ENCODE peak calls at places on chromosomes 16 and 17, in four cellular contexts. K is A549, H is WTC11, G is K562. V is an unnamed sample.

GRCh38 chr16:67942200-67942509 is 1.8 kb downstream of the LCAT start:
- DNase-seq in K (peak; percentile 66), H (peak; percentile 78), G (peak; percentile 50), V (peak; percentile 61)

GRCh38 chr17:45293413-45294211 is 23.2 kb downstream of the MAP3K14 start:
- DNase-seq in K (peak; percentile 93), H (no peak), G (peak; percentile 28), V (peak; percentile 58)

GRCh38 chr16:13940397-13940933 is 20.5 kb downstream of the ERCC4 start:
- DNase-seq in K (no peak), H (no peak), G (no peak), V (peak; percentile 41)

GRCh38 chr16:79599256-79599836 is 1.2 kb downstream of the MAF start:
- DNase-seq in K (peak; percentile 16), H (peak; percentile 38), G (no peak), V (no peak)

GRCh38 chr17:37699285-37699973 is 45.4 kb downstream of the HNF1B start:
- DNase-seq in K (no peak), H (no peak), G (no peak), V (no peak)

GRCh38 chr16:52721331-52721730 is 174.4 kb upstream of the TOX3 start:
- DNase-seq in K (no peak), H (no peak), G (no peak), V (no peak)

GRCh38 chr17:78896091-78896833 is 6.7 kb downstream of the CEP295NL start:
- DNase-seq in K (no peak), H (no peak), G (no peak), V (no peak)

GRCh38 chr17:74059471-74059870 is 144.0 kb upstream of the RPL38 start:
- DNase-seq in K (no peak), H (no peak), G (no peak), V (no peak)

GRCh38 chr17:77822302-77823030 is 136.0 kb upstream of the TNRC6C start:
- DNase-seq in K (no peak), H (no peak), G (no peak), V (no peak)

GRCh38 chr17:28950017-28950751 is 1.1 kb downstream of the PHF12 start:
- DNase-seq in K (peak; percentile 48), H (peak; percentile 66), G (peak; percentile 41), V (peak; percentile 25)

GRCh38 chr17:33202011-33202410 is 91.1 kb downstream of the ASIC2 start:
- DNase-seq in K (no peak), H (peak; percentile 35), G (no peak), V (no peak)

GRCh38 chr17:75135946-75136345 is 4.4 kb upstream of the NT5C start:
- DNase-seq in K (no peak), H (no peak), G (no peak), V (no peak)

GRCh38 chr17:45143767-45144198 is 4.5 kb upstream of the HEXIM1 start:
- DNase-seq in K (no peak), H (peak; percentile 64), G (peak; percentile 51), V (no peak)

GRCh38 chr17:11506635-11507034 is 91.6 kb upstream of the DNAH9 start:
- DNase-seq in K (no peak), H (peak; percentile 13), G (no peak), V (peak; percentile 5)

GRCh38 chr16:8996891-8997290 is 33.2 kb upstream of the USP7 start:
- DNase-seq in K (no peak), H (no peak), G (peak; percentile 66), V (peak; percentile 50)

GRCh38 chr17:57782051-57782490 is 37.0 kb upstream of the CCDC182 start:
- DNase-seq in K (no peak), H (no peak), G (no peak), V (no peak)

GRCh38 chr17:59848778-59849177 is 44.0 kb downstream of the TUBD1 start:
- DNase-seq in K (no peak), H (no peak), G (no peak), V (peak; percentile 75)

GRCh38 chr17:1504866-1505265 is 11.5 kb downstream of the INPP5K start:
- DNase-seq in K (no peak), H (no peak), G (no peak), V (no peak)

GRCh38 chr17:4485676-4486646 is 12.7 kb upstream of the SPNS2 start:
- DNase-seq in K (no peak), H (no peak), G (no peak), V (no peak)

GRCh38 chr16:81973737-81974136 is 37.5 kb downstream of the SDR42E1 start:
- DNase-seq in K (no peak), H (peak; percentile 26), G (no peak), V (no peak)

GRCh38 chr16:71367243-71367976 is 8.9 kb downstream of the CALB2 start:
- DNase-seq in K (peak; percentile 78), H (peak; percentile 92), G (peak; percentile 75), V (peak; percentile 55)

DNA sequence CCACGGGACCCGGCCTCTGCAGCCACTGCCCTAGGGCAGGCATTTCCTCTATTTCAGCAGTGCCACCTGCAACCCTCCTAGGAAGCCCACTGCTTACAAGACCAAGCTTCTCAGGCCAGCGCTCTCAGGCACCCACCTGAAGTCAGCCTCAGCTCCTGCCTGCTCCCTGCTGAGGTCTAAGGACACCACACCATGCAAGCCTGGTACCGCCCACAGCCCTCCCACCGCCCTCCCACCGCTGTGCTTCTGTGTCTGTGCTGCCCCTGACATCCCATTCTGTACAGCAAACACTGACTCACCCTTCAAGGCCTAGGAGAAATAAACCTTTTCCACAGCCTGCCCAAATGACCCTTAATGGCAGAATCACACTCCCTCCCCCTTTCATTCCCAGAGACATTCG is 6.3 kb downstream of the CLUH start:
- DNase-seq in K (no peak), H (no peak), G (no peak), V (peak; percentile 25)
- TF ChIP-seq ESRRA in K (no peak), H (no peak), G (no peak), V (no peak)

GRCh38 chr16:2468142-2468724 is 2.9 kb upstream of the NTN3 start:
- DNase-seq in K (peak; percentile 23), H (peak; percentile 37), G (no peak), V (no peak)
- TF ChIP-seq ESRRA in K (no peak), H (no peak), G (no peak), V (no peak)

GRCh38 chr16:3012246-3012645 is 477 bp upstream of the CLDN9 start:
- DNase-seq in K (no peak), H (peak; percentile 76), G (no peak), V (no peak)
- TF ChIP-seq ESRRA in K (no peak), H (no peak), G (no peak), V (no peak)

DNA sequence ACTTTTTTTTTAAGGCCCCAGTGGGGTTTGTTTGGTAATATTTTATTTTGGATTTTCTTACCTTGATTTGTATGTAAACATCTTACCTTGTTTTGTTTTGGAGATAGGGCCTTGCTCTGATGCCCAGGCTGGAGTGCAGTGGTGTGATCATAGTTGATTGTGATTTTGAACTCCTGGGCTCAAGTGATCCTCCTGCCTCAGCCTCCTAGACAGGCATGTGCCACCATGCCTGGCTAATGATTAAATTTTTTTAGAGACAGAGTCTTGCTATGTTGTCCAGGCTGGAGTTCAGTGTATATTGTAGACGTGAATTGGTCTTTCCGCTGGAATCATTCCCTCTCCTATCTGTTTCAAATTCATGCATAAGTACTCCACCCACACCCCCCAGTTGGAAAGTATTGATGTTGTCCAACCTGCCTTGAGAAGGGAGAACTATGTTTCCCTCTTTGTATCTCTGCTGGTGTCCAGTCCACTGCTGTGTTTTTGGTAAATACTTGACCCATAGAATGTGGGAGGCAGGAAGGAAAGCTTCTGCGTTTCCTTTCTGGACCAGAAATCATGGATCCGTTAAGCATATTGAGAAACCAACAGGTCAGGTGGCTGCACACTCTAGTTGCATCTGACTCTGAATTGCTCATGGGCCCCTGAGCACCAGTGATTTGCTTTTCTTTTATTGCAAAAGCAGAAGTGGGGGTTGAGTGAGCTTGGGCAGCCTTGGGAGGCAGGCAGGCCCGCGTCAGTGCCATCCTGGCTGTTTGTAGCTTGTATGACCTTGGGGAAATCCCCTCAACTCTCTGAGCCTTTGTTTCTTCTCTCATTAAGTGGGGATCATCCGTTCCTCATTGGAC is 25.0 kb downstream of the RMI2 start:
- DNase-seq in K (no peak), H (no peak), G (no peak), V (peak; percentile 78)
- TF ChIP-seq ESRRA in K (no peak), H (no peak), G (no peak), V (no peak)

GRCh38 chr17:6558932-6559752 is 2.8 kb upstream of the PITPNM3 start:
- DNase-seq in K (no peak), H (no peak), G (no peak), V (no peak)
- TF ChIP-seq ESRRA in K (no peak), H (no peak), G (no peak), V (no peak)

DNA sequence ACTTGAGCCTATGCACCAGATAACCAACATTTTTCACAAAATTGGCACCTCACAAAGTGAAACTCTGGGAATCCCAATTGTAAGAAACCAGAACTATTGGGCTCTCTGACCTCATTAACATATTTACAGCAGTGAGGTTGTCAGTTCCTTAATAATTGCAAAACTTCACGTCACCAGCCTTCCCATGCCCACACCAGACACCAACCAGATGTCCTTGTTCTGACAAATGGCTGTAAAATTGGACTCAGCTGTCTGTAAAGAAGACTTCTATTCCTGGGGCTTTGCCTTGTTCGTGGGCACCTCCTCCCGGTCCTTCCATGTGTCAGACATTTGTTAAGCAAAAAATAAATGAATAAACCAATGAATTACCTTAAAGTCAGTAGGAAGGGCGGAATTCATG is 284.2 kb upstream of the CDH11 start:
- DNase-seq in K (no peak), H (no peak), G (no peak), V (no peak)
- TF ChIP-seq ESRRA in K (no peak), H (no peak), G (no peak), V (no peak)

GRCh38 chr17:68759343-68760140 is 158.4 kb upstream of the FAM20A start:
- DNase-seq in K (peak; percentile 95), H (peak; percentile 84), G (peak; percentile 86), V (peak; percentile 91)
- TF ChIP-seq ESRRA in K (no peak), H (no peak), G (no peak), V (peak; percentile 86)

DNA sequence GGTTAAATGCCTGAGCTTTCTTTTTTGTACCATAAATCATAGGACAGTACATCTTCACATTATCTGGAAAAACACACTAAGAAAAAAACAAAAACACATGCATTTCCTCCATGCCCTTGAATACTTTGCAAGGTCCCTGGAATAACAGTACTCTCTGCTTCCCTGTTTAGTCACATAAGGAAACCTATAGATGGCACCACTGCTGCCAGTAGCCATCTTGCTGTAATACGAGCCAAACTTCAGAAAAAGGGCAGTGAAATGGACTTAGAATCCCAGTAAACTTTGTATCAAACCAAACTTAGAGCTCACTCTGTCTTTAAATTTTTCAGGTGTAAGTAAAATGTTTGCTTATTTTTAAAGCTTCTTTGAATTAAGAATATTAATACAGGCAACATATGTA is 435.5 kb downstream of the KCNJ2 start:
- DNase-seq in K (no peak), H (no peak), G (no peak), V (no peak)
- TF ChIP-seq ESRRA in K (no peak), H (no peak), G (no peak), V (no peak)

DNA sequence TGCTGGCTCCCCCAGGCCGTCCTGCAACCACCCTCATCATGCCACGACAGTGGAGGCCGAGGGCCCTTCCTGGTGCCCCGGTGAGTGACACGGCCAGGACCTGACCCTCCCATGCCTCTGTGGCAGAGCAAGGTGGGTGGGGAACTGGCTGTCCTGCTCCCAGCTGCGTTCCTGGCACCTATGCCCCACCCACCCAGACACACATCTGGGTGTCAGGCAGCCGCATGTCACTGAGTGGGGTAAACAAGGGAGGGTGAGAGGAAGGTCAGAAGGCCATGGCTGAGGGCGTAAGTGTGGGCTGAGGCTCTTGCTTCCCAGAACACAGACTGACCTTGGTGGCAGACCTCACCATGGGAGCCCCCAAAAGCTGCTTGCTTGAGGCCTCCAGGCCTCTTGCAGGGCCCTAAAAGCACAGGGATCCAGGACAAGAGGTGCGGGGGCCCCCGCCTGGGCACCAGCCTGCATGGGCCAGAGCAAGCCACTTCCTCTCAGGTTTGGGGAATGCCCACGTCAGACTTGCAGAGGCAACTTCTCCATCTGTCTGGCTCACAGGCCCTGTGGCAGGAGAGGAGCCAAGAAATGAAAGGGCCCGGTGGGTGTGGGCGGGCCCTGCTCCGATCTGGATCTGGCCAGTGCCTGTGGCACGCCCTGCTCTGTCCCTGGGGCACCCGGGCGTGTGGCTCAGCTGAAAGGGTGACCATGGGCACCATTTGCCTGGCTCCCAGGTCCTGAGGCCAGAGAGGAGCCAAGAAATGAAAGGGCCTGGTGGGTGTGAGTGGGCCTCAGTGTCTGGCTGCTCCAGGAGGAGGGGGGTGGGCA is 3.9 kb upstream of the CCDC57 start:
- DNase-seq in K (no peak), H (no peak), G (no peak), V (peak; percentile 75)
- TF ChIP-seq ESRRA in K (no peak), H (no peak), G (no peak), V (no peak)